ENCODE peak calls at places on chromosomes 13 and 19, in eight cellular contexts. One of them, this sample, is unnamed.

GRCh38 chr13:43232144-43232840 is 208.9 kb downstream of the DNAJC15 start:
- DNase-seq in lower lobe of right lung: no peak
- DNase-seq in right atrium auricular region: no peak
- DNase-seq in astrocyte of the spinal cord: no peak
- DNase-seq in astrocyte of the cerebellum: no peak
- DNase-seq in ovary: no peak
- DNase-seq in brain microvascular endothelial cell: no peak
- DNase-seq in thoracic aorta: no peak
- DNase-seq in this sample: no peak

GRCh38 chr13:93726173-93727019 is 499.8 kb downstream of the GPC6 start:
- DNase-seq in lower lobe of right lung: no peak
- DNase-seq in right atrium auricular region: no peak
- DNase-seq in astrocyte of the spinal cord: no peak
- DNase-seq in astrocyte of the cerebellum: no peak
- DNase-seq in ovary: no peak
- DNase-seq in brain microvascular endothelial cell: no peak
- DNase-seq in thoracic aorta: no peak
- DNase-seq in this sample: no peak

GRCh38 chr19:531753-532571 is at the start of gene CDC34:
- DNase-seq in lower lobe of right lung: no peak
- DNase-seq in right atrium auricular region: no peak
- DNase-seq in astrocyte of the spinal cord: no peak
- DNase-seq in astrocyte of the cerebellum: no peak
- DNase-seq in ovary: no peak
- DNase-seq in brain microvascular endothelial cell: no peak
- DNase-seq in thoracic aorta: no peak
- DNase-seq in this sample: no peak

GRCh38 chr13:112931028-112931934 is 37.7 kb upstream of the MCF2L start:
- DNase-seq in lower lobe of right lung: no peak
- DNase-seq in right atrium auricular region: no peak
- DNase-seq in astrocyte of the spinal cord: peak; percentile 14
- DNase-seq in astrocyte of the cerebellum: no peak
- DNase-seq in ovary: no peak
- DNase-seq in brain microvascular endothelial cell: peak; percentile 66
- DNase-seq in thoracic aorta: no peak
- DNase-seq in this sample: peak; percentile 74

GRCh38 chr13:109667754-109668360 is 118.5 kb downstream of the IRS2 start:
- DNase-seq in lower lobe of right lung: no peak
- DNase-seq in right atrium auricular region: no peak
- DNase-seq in astrocyte of the spinal cord: no peak
- DNase-seq in astrocyte of the cerebellum: no peak
- DNase-seq in ovary: no peak
- DNase-seq in brain microvascular endothelial cell: no peak
- DNase-seq in thoracic aorta: no peak
- DNase-seq in this sample: no peak

GRCh38 chr13:98216711-98217110 is 39.6 kb upstream of the RNF113B start:
- DNase-seq in lower lobe of right lung: no peak
- DNase-seq in right atrium auricular region: no peak
- DNase-seq in astrocyte of the spinal cord: no peak
- DNase-seq in astrocyte of the cerebellum: no peak
- DNase-seq in ovary: no peak
- DNase-seq in brain microvascular endothelial cell: no peak
- DNase-seq in thoracic aorta: no peak
- DNase-seq in this sample: no peak

GRCh38 chr13:41579168-41579567 is 121.8 kb downstream of the RGCC start:
- DNase-seq in lower lobe of right lung: no peak
- DNase-seq in right atrium auricular region: no peak
- DNase-seq in astrocyte of the spinal cord: no peak
- DNase-seq in astrocyte of the cerebellum: no peak
- DNase-seq in ovary: no peak
- DNase-seq in brain microvascular endothelial cell: no peak
- DNase-seq in thoracic aorta: no peak
- DNase-seq in this sample: no peak

GRCh38 chr19:34171539-34171876 is 796 bp upstream of the LSM14A start:
- DNase-seq in lower lobe of right lung: no peak
- DNase-seq in right atrium auricular region: no peak
- DNase-seq in astrocyte of the spinal cord: peak; percentile 64
- DNase-seq in astrocyte of the cerebellum: no peak
- DNase-seq in ovary: no peak
- DNase-seq in brain microvascular endothelial cell: peak; percentile 55
- DNase-seq in thoracic aorta: no peak
- DNase-seq in this sample: peak; percentile 37

GRCh38 chr13:107681611-107682010 is 533.7 kb downstream of the LIG4 start:
- DNase-seq in lower lobe of right lung: no peak
- DNase-seq in right atrium auricular region: no peak
- DNase-seq in astrocyte of the spinal cord: no peak
- DNase-seq in astrocyte of the cerebellum: no peak
- DNase-seq in ovary: no peak
- DNase-seq in brain microvascular endothelial cell: no peak
- DNase-seq in thoracic aorta: no peak
- DNase-seq in this sample: no peak

GRCh38 chr13:107678075-107678689 is 537.2 kb downstream of the LIG4 start:
- DNase-seq in lower lobe of right lung: no peak
- DNase-seq in right atrium auricular region: no peak
- DNase-seq in astrocyte of the spinal cord: no peak
- DNase-seq in astrocyte of the cerebellum: no peak
- DNase-seq in ovary: no peak
- DNase-seq in brain microvascular endothelial cell: no peak
- DNase-seq in thoracic aorta: no peak
- DNase-seq in this sample: no peak

GRCh38 chr13:107680115-107680514 is 535.2 kb downstream of the LIG4 start:
- DNase-seq in lower lobe of right lung: no peak
- DNase-seq in right atrium auricular region: no peak
- DNase-seq in astrocyte of the spinal cord: peak; percentile 3
- DNase-seq in astrocyte of the cerebellum: no peak
- DNase-seq in ovary: no peak
- DNase-seq in brain microvascular endothelial cell: no peak
- DNase-seq in thoracic aorta: no peak
- DNase-seq in this sample: no peak

DNA sequence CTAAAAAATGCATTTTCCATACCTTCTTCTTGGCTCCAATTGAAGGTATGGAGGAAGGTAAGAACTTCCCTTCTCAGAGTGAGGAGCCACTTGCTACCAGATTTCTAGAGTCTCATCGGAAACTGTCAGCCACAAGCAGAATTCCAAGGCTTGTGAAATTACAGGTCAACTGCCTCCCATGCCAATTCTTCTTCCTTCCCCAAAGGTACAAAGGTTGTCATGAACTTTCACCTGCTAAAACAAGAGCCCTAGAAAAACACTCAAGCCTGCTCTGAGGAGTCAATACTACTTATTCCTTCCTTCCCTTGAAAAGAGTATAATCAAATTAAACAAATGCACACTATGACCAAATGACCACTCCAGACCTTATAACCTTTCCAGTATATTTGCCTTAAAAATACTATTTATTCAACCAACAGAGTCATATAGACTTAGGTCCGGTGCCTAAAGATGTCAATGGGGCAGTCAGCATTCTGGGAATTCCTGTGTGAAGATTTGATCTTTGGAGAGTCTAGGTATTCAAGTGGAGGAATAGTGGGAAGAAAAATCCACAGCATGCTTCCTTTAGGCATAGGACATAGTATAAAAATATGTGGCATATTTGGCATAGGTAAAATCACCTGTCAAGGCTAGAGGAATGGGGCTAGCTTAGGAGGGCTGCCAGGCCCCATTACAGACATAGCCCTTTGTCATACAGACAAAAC is 539.3 kb downstream of the LIG4 start:
- DNase-seq in lower lobe of right lung: no peak
- DNase-seq in right atrium auricular region: no peak
- DNase-seq in astrocyte of the spinal cord: no peak
- DNase-seq in astrocyte of the cerebellum: no peak
- DNase-seq in ovary: no peak
- DNase-seq in brain microvascular endothelial cell: no peak
- DNase-seq in thoracic aorta: no peak
- DNase-seq in this sample: no peak
- H3K4me3 ChIP-seq in lower lobe of right lung: no peak overlapping the region
- H3K4me3 ChIP-seq in right atrium auricular region: no peak overlapping the region
- H3K4me3 ChIP-seq in astrocyte of the spinal cord: no peak overlapping the region
- H3K4me3 ChIP-seq in astrocyte of the cerebellum: no peak overlapping the region
- H3K4me3 ChIP-seq in ovary: no peak overlapping the region
- H3K4me3 ChIP-seq in brain microvascular endothelial cell: no peak overlapping the region
- H3K4me3 ChIP-seq in thoracic aorta: no peak overlapping the region
- H3K4me3 ChIP-seq in this sample: no peak overlapping the region

GRCh38 chr13:91375119-91375729 is 23.2 kb upstream of the GPC5 start:
- DNase-seq in lower lobe of right lung: no peak
- DNase-seq in right atrium auricular region: no peak
- DNase-seq in astrocyte of the spinal cord: peak; percentile 17
- DNase-seq in astrocyte of the cerebellum: no peak
- DNase-seq in ovary: no peak
- DNase-seq in brain microvascular endothelial cell: no peak
- DNase-seq in thoracic aorta: no peak
- DNase-seq in this sample: peak; percentile 36
- TF ChIP-seq CTCF in lower lobe of right lung: peak; percentile 54
- TF ChIP-seq CTCF in right atrium auricular region: peak; percentile 50
- TF ChIP-seq CTCF in astrocyte of the spinal cord: peak; percentile 71
- TF ChIP-seq CTCF in astrocyte of the cerebellum: peak; percentile 73
- TF ChIP-seq CTCF in ovary: no peak
- TF ChIP-seq CTCF in brain microvascular endothelial cell: peak; percentile 75
- TF ChIP-seq CTCF in thoracic aorta: no peak
- TF ChIP-seq CTCF in this sample: peak; percentile 67

GRCh38 chr19:35512831-35513230 is 618 bp downstream of the DMKN start:
- DNase-seq in lower lobe of right lung: no peak
- DNase-seq in right atrium auricular region: no peak
- DNase-seq in astrocyte of the spinal cord: no peak
- DNase-seq in astrocyte of the cerebellum: no peak
- DNase-seq in ovary: no peak
- DNase-seq in brain microvascular endothelial cell: no peak
- DNase-seq in thoracic aorta: no peak
- DNase-seq in this sample: no peak

GRCh38 chr19:35509018-35509652 is 4.3 kb downstream of the DMKN start:
- DNase-seq in lower lobe of right lung: peak; percentile 84
- DNase-seq in right atrium auricular region: no peak
- DNase-seq in astrocyte of the spinal cord: no peak
- DNase-seq in astrocyte of the cerebellum: no peak
- DNase-seq in ovary: peak; percentile 49
- DNase-seq in brain microvascular endothelial cell: no peak
- DNase-seq in thoracic aorta: no peak
- DNase-seq in this sample: no peak

GRCh38 chr19:35509861-35510625 is 3.4 kb downstream of the DMKN start:
- DNase-seq in lower lobe of right lung: peak; percentile 89
- DNase-seq in right atrium auricular region: peak; percentile 73
- DNase-seq in astrocyte of the spinal cord: peak; percentile 5
- DNase-seq in astrocyte of the cerebellum: no peak
- DNase-seq in ovary: peak; percentile 86
- DNase-seq in brain microvascular endothelial cell: no peak
- DNase-seq in thoracic aorta: no peak
- DNase-seq in this sample: peak; percentile 49

GRCh38 chr19:35511337-35511736 is 2.1 kb downstream of the DMKN start:
- DNase-seq in lower lobe of right lung: no peak
- DNase-seq in right atrium auricular region: no peak
- DNase-seq in astrocyte of the spinal cord: no peak
- DNase-seq in astrocyte of the cerebellum: no peak
- DNase-seq in ovary: no peak
- DNase-seq in brain microvascular endothelial cell: no peak
- DNase-seq in thoracic aorta: no peak
- DNase-seq in this sample: no peak

DNA sequence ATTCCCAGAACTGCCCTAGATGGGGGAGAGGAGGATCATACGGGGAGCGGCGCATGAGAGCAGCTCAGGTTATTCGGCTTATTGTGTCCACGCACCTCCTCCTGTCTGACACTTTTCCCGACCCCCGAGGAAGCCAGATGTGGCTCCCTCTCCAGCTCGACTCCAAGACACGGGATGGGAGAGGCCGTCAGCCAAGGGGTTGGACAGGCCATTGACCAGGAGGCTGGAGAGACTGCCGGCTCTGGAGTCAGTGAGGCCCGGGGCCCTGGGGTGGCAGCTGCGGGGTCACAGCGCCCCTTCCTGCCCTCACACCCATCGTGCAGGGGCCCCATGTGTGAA is 2.9 kb downstream of the DMKN start:
- DNase-seq in lower lobe of right lung: no peak
- DNase-seq in right atrium auricular region: no peak
- DNase-seq in astrocyte of the spinal cord: no peak
- DNase-seq in astrocyte of the cerebellum: no peak
- DNase-seq in ovary: no peak
- DNase-seq in brain microvascular endothelial cell: no peak
- DNase-seq in thoracic aorta: no peak
- DNase-seq in this sample: no peak
- H3K4me3 ChIP-seq in lower lobe of right lung: peak overlapping the region; percentile 56
- H3K4me3 ChIP-seq in right atrium auricular region: no peak overlapping the region
- H3K4me3 ChIP-seq in astrocyte of the spinal cord: no peak overlapping the region
- H3K4me3 ChIP-seq in astrocyte of the cerebellum: no peak overlapping the region
- H3K4me3 ChIP-seq in ovary: no peak overlapping the region
- H3K4me3 ChIP-seq in brain microvascular endothelial cell: no peak overlapping the region
- H3K4me3 ChIP-seq in thoracic aorta: peak overlapping the region; percentile 77
- H3K4me3 ChIP-seq in this sample: no peak overlapping the region

GRCh38 chr19:18253130-18253529 is 21.1 kb downstream of the IQCN start:
- DNase-seq in lower lobe of right lung: no peak
- DNase-seq in right atrium auricular region: no peak
- DNase-seq in astrocyte of the spinal cord: no peak
- DNase-seq in astrocyte of the cerebellum: no peak
- DNase-seq in ovary: no peak
- DNase-seq in brain microvascular endothelial cell: no peak
- DNase-seq in thoracic aorta: no peak
- DNase-seq in this sample: no peak

GRCh38 chr19:18253716-18254115 is 20.5 kb downstream of the IQCN start:
- DNase-seq in lower lobe of right lung: peak; percentile 59
- DNase-seq in right atrium auricular region: no peak
- DNase-seq in astrocyte of the spinal cord: no peak
- DNase-seq in astrocyte of the cerebellum: no peak
- DNase-seq in ovary: no peak
- DNase-seq in brain microvascular endothelial cell: no peak
- DNase-seq in thoracic aorta: no peak
- DNase-seq in this sample: no peak

GRCh38 chr19:18252370-18252717 is 21.9 kb downstream of the IQCN start:
- DNase-seq in lower lobe of right lung: no peak
- DNase-seq in right atrium auricular region: no peak
- DNase-seq in astrocyte of the spinal cord: no peak
- DNase-seq in astrocyte of the cerebellum: no peak
- DNase-seq in ovary: no peak
- DNase-seq in brain microvascular endothelial cell: no peak
- DNase-seq in thoracic aorta: no peak
- DNase-seq in this sample: no peak

GRCh38 chr19:18257503-18258470 is 16.5 kb downstream of the IQCN start:
- DNase-seq in lower lobe of right lung: no peak
- DNase-seq in right atrium auricular region: no peak
- DNase-seq in astrocyte of the spinal cord: no peak
- DNase-seq in astrocyte of the cerebellum: no peak
- DNase-seq in ovary: peak; percentile 37
- DNase-seq in brain microvascular endothelial cell: no peak
- DNase-seq in thoracic aorta: no peak
- DNase-seq in this sample: no peak

DNA sequence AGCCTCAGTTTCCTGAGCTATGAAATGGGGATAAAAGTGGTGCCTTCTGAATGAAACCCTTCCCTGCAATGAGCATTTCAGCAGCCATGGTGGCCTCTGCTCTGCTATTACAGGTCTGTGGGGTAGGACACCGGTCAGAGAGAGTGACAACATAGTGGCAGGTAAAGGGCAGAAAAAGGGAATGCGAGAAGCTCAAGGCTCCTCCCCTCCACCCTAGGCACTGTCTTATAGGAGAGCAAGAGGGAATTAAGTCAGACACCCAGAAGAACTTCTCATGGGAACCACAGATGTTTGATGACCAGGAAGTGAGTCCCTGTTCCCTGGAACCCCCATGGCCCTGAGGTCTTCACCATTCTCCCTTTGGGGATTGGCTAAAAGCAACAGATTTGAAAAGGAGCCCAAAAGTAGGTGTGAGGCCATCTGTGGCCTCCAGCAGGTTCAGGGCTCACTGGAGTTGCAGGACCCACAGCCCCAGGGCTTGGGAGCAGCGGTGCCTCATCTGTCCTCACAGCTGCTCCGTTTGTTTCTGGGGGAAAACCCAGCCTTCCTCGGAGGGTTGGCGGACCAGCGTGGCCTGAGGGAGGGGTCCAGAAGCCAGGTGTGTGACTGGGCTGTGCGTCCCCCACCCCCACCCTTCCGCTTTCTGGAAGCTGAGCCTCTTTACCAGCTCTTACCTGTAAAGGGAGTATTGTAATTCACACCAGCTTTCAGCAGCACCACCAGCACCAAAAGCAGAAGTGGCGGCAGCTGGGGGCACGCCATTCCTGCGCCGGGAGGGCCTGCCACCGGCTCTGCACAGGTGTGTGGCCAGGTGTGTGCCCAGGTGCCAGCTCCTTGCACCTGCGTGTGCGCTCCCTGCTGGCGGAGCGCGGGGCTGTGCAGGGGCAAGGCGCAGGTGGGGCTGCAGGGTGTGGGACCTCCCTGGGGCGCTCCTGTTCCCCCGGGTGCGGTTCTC is 19.4 kb downstream of the IQCN start:
- DNase-seq in lower lobe of right lung: no peak
- DNase-seq in right atrium auricular region: no peak
- DNase-seq in astrocyte of the spinal cord: no peak
- DNase-seq in astrocyte of the cerebellum: no peak
- DNase-seq in ovary: peak; percentile 33
- DNase-seq in brain microvascular endothelial cell: no peak
- DNase-seq in thoracic aorta: no peak
- DNase-seq in this sample: no peak
- TF ChIP-seq CTCF in lower lobe of right lung: peak; percentile 17
- TF ChIP-seq CTCF in right atrium auricular region: no peak
- TF ChIP-seq CTCF in astrocyte of the spinal cord: no peak
- TF ChIP-seq CTCF in astrocyte of the cerebellum: no peak
- TF ChIP-seq CTCF in ovary: no peak
- TF ChIP-seq CTCF in brain microvascular endothelial cell: peak; percentile 4
- TF ChIP-seq CTCF in thoracic aorta: no peak
- TF ChIP-seq CTCF in this sample: no peak